ENCODE peak calls at places on chromosome 17, in nine cellular contexts. L is cardiac muscle cell, B is heart right ventricle, R is prostate gland, P is mammary epithelial cell, F is cardiac fibroblast, C is psoas muscle, I is HCT116, Q is gastrocnemius medialis. S is an unnamed sample.
A peak's percentile ranks its signal among the peaks of the same experiment; 100 is the strongest.

GRCh38 chr17:31378638-31379037 is 12.8 kb upstream of the RAB11FIP4 start:
- DNase-seq in I (no peak), C (no peak), L (no peak), R (no peak), B (no peak), F (no peak), Q (no peak), P (no peak), S (no peak)

GRCh38 chr17:65742433-65743312 is 181.2 kb upstream of the AXIN2 start:
- DNase-seq in F (peak; percentile 95), C (no peak), R (no peak), P (peak; percentile 71), I (peak; percentile 70), Q (no peak), L (peak; percentile 62), B (no peak), S (peak; percentile 57)

GRCh38 chr17:62724398-62725146 is 83.5 kb downstream of the MARCHF10 start:
- DNase-seq in I (no peak), F (no peak), C (no peak), P (peak; percentile 90), R (peak; percentile 53), Q (no peak), B (no peak), L (no peak), S (no peak)

GRCh38 chr17:79946352-79947231 is 89.1 kb downstream of the TBC1D16 start:
- DNase-seq in B (no peak), R (no peak), F (no peak), P (no peak), C (peak; percentile 7), I (no peak), L (no peak), Q (no peak), S (no peak)

GRCh38 chr17:82020874-82021727 is 1.6 kb downstream of the CENPX start:
- DNase-seq in P (peak; percentile 55), R (peak; percentile 72), B (peak; percentile 62), C (peak; percentile 74), F (peak; percentile 79), Q (peak; percentile 58), I (peak; percentile 68), L (peak; percentile 82), S (no peak)

GRCh38 chr17:19270347-19270950 is 33.3 kb downstream of the EPN2 start:
- DNase-seq in Q (no peak), F (no peak), L (no peak), B (no peak), R (no peak), C (no peak), P (no peak), I (no peak), S (no peak)

GRCh38 chr17:29567362-29568330 is 809 bp upstream of the ABHD15 start:
- DNase-seq in Q (no peak), L (peak; percentile 40), P (peak; percentile 59), C (peak; percentile 66), B (peak; percentile 62), R (peak; percentile 56), I (peak; percentile 27), F (peak; percentile 53), S (no peak)

GRCh38 chr17:3529817-3530741 is 27.5 kb downstream of the TRPV3 start:
- DNase-seq in I (no peak), C (peak; percentile 79), P (no peak), B (peak; percentile 68), F (peak; percentile 43), L (peak; percentile 97), R (no peak), Q (no peak), S (no peak)

GRCh38 chr17:45700171-45701090 is 83.7 kb upstream of the CRHR1 start:
- DNase-seq in Q (no peak), B (no peak), C (no peak), F (no peak), L (no peak), I (no peak), P (peak; percentile 16), R (no peak), S (no peak)

GRCh38 chr17:6070280-6070894 is at the start of gene WSCD1:
- DNase-seq in R (no peak), Q (no peak), I (no peak), B (no peak), F (no peak), L (no peak), C (peak; percentile 44), P (no peak), S (no peak)
- H3K4me3 ChIP-seq in R (peak within 1 kb of the TSS; percentile 48), Q (peak within 1 kb of the TSS; percentile 59), I (no peak within 1 kb of the TSS), B (peak within 1 kb of the TSS; percentile 67), F (no peak within 1 kb of the TSS), L (peak within 1 kb of the TSS; percentile 92), C (peak within 1 kb of the TSS; percentile 72), P (no peak within 1 kb of the TSS), S (peak within 1 kb of the TSS; percentile 15)

GRCh38 chr17:27070836-27071235 is 223.1 kb upstream of the WSB1 start:
- DNase-seq in I (no peak), L (no peak), B (no peak), R (no peak), C (no peak), F (no peak), P (no peak), Q (no peak), S (no peak)
- TF ChIP-seq CTCF in I (no peak), L (no peak), B (no peak), R (no peak), C (no peak), F (no peak), P (no peak), Q (no peak), S (no peak)

GRCh38 chr17:38585805-38586529 is 19.8 kb downstream of the SRCIN1 start:
- DNase-seq in P (no peak), F (no peak), Q (no peak), B (no peak), L (no peak), C (no peak), I (no peak), R (no peak), S (no peak)
- H3K4me3 ChIP-seq in P (no peak overlapping the region), F (no peak overlapping the region), Q (no peak overlapping the region), B (no peak overlapping the region), L (no peak overlapping the region), C (no peak overlapping the region), I (no peak overlapping the region), R (no peak overlapping the region), S (no peak overlapping the region)

DNA sequence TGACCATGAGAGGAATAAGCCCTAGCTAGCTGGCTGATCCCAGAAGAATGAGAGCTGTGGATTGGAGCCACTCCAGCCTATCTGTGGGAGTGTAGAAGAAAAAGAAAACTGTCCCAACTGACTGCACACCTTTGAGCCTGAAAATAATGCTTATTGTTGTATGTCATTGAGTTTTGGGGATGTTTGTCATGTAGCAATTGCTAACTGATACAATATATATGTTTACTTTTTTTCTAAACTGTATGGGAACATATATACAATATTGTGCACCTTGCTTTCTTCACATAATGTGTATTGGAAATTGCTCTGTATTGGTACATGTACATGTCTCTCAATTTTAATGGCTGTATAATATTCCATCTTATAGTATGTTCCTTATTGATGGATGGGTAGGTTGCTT is 124.0 kb upstream of the NLRP1 start:
- DNase-seq in Q (no peak), F (no peak), B (no peak), R (no peak), P (no peak), L (no peak), I (no peak), C (no peak), S (no peak)
- TF ChIP-seq CTCF in Q (no peak), F (no peak), B (no peak), R (no peak), P (no peak), L (no peak), I (no peak), C (no peak), S (no peak)

DNA sequence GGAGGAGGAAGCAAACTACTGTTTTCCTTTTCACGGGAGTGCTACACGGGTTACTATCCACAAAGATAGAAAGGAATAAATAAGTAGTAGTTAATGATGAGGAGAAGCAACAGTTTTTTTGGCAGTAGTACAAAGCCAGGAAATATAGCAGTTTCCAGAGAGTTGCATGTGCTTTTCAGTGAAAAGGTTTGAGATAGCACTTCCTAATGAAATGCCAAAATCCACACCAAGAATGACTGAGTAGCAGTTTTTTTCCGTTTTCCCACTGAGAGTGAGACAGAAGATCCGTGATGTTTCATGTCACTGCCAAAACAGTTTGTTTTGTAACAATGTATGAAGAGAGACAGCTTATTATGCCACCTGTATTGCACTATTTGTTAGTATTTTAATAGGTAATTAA is 129.1 kb downstream of the STX8 start:
- DNase-seq in R (no peak), Q (no peak), L (peak; percentile 18), I (no peak), F (no peak), P (no peak), C (no peak), B (no peak), S (no peak)
- H3K4me3 ChIP-seq in R (no peak overlapping the region), Q (no peak overlapping the region), L (no peak overlapping the region), I (no peak overlapping the region), F (no peak overlapping the region), P (no peak overlapping the region), C (no peak overlapping the region), B (no peak overlapping the region), S (no peak overlapping the region)